ENCODE peak calls at places on chromosomes 3 and 15, in seven cellular contexts. One of them, this sample, is unnamed.

GRCh38 chr15:62850318-62850717 is 192.2 kb upstream of the TPM1 start:
- DNase-seq in tibial nerve: no peak
- DNase-seq in transverse colon: no peak
- DNase-seq in colonic mucosa: no peak
- DNase-seq in psoas muscle: no peak
- DNase-seq in body of pancreas: peak; percentile 68
- DNase-seq in fibroblast of lung: no peak
- DNase-seq in this sample: no peak

GRCh38 chr3:45760878-45761711 is 35.2 kb downstream of the SLC6A20 start:
- DNase-seq in tibial nerve: peak; percentile 18
- DNase-seq in transverse colon: peak; percentile 58
- DNase-seq in colonic mucosa: peak; percentile 51
- DNase-seq in psoas muscle: peak; percentile 80
- DNase-seq in body of pancreas: peak; percentile 62
- DNase-seq in fibroblast of lung: peak; percentile 76
- DNase-seq in this sample: peak; percentile 59

GRCh38 chr3:71989165-71989564 is 204.2 kb upstream of the PROK2 start:
- DNase-seq in tibial nerve: no peak
- DNase-seq in transverse colon: no peak
- DNase-seq in colonic mucosa: no peak
- DNase-seq in psoas muscle: no peak
- DNase-seq in body of pancreas: no peak
- DNase-seq in fibroblast of lung: peak; percentile 17
- DNase-seq in this sample: no peak

GRCh38 chr3:186589115-186589514 is 18.6 kb downstream of the DNAJB11 start:
- DNase-seq in tibial nerve: no peak
- DNase-seq in transverse colon: no peak
- DNase-seq in colonic mucosa: no peak
- DNase-seq in psoas muscle: no peak
- DNase-seq in body of pancreas: no peak
- DNase-seq in fibroblast of lung: peak; percentile 51
- DNase-seq in this sample: no peak

GRCh38 chr3:23302276-23302675 is 99.1 kb downstream of the UBE2E2 start:
- DNase-seq in tibial nerve: no peak
- DNase-seq in transverse colon: no peak
- DNase-seq in colonic mucosa: no peak
- DNase-seq in psoas muscle: no peak
- DNase-seq in body of pancreas: no peak
- DNase-seq in fibroblast of lung: peak; percentile 10
- DNase-seq in this sample: no peak

GRCh38 chr3:136476280-136476679 is 226.1 kb downstream of the PCCB start:
- DNase-seq in tibial nerve: no peak
- DNase-seq in transverse colon: no peak
- DNase-seq in colonic mucosa: no peak
- DNase-seq in psoas muscle: no peak
- DNase-seq in body of pancreas: no peak
- DNase-seq in fibroblast of lung: no peak
- DNase-seq in this sample: no peak

GRCh38 chr15:31329640-31330010 is 3.0 kb downstream of the KLF13 start:
- DNase-seq in tibial nerve: no peak
- DNase-seq in transverse colon: no peak
- DNase-seq in colonic mucosa: no peak
- DNase-seq in psoas muscle: peak; percentile 52
- DNase-seq in body of pancreas: no peak
- DNase-seq in fibroblast of lung: no peak
- DNase-seq in this sample: no peak

GRCh38 chr3:21621396-21621695 is 129.7 kb downstream of the ZNF385D start:
- DNase-seq in tibial nerve: no peak
- DNase-seq in transverse colon: no peak
- DNase-seq in colonic mucosa: no peak
- DNase-seq in psoas muscle: no peak
- DNase-seq in body of pancreas: no peak
- DNase-seq in fibroblast of lung: peak; percentile 81
- DNase-seq in this sample: no peak

GRCh38 chr15:55250951-55251350 is 38.7 kb downstream of the RAB27A start:
- DNase-seq in tibial nerve: no peak
- DNase-seq in transverse colon: no peak
- DNase-seq in colonic mucosa: no peak
- DNase-seq in psoas muscle: no peak
- DNase-seq in body of pancreas: no peak
- DNase-seq in fibroblast of lung: no peak
- DNase-seq in this sample: no peak

GRCh38 chr3:113214227-113214626 is 2.9 kb downstream of the BOC start:
- DNase-seq in tibial nerve: no peak
- DNase-seq in transverse colon: no peak
- DNase-seq in colonic mucosa: no peak
- DNase-seq in psoas muscle: no peak
- DNase-seq in body of pancreas: no peak
- DNase-seq in fibroblast of lung: no peak
- DNase-seq in this sample: no peak

GRCh38 chr3:113212155-113212844 is 943 bp downstream of the BOC start:
- DNase-seq in tibial nerve: no peak
- DNase-seq in transverse colon: no peak
- DNase-seq in colonic mucosa: no peak
- DNase-seq in psoas muscle: peak; percentile 73
- DNase-seq in body of pancreas: peak; percentile 34
- DNase-seq in fibroblast of lung: peak; percentile 29
- DNase-seq in this sample: no peak

GRCh38 chr3:113211370-113212154 is at the start of gene BOC:
- DNase-seq in tibial nerve: no peak
- DNase-seq in transverse colon: no peak
- DNase-seq in colonic mucosa: peak; percentile 20
- DNase-seq in psoas muscle: peak; percentile 65
- DNase-seq in body of pancreas: peak; percentile 67
- DNase-seq in fibroblast of lung: peak; percentile 52
- DNase-seq in this sample: no peak

GRCh38 chr3:113212845-113213375 is 1.6 kb downstream of the BOC start:
- DNase-seq in tibial nerve: no peak
- DNase-seq in transverse colon: no peak
- DNase-seq in colonic mucosa: no peak
- DNase-seq in psoas muscle: no peak
- DNase-seq in body of pancreas: no peak
- DNase-seq in fibroblast of lung: no peak
- DNase-seq in this sample: no peak

DNA sequence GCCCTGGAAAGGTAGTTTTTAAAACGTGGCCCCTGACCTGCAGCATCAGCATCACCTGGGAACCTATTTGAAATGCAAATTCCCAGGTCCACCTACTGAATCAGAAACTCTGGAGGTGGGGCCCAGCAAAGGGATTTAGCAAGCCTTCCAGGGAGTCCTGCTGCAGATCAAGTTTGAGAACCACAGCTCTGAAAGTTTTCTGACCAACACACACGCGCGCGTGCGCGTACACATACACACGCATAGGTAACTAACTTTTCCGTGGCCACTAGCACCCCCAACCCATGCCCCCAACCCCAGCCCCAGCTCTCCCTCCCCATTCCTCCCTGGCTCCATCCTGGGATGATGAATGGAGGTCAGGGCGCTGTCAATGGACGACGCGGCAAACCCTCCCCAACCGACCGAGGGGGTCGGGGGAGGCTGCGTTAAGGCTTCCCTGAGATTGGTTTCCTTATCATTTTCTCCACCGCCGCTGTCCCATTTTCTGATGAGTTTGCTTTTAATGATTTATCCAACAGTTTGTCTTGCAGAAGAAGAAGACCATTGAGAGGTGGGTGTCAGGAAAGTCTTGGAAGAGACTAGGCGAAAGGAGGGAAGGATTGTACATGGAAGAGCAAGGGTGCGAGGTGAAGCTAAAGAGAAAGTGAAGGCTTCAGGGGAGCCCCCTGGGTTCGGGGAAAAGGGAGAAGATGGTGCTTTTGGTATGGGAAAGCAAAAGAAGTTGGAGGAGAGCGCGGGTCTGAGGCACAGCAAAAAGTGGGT is 568 bp upstream of the BOC start:
- DNase-seq in tibial nerve: no peak
- DNase-seq in transverse colon: no peak
- DNase-seq in colonic mucosa: peak; percentile 19
- DNase-seq in psoas muscle: no peak
- DNase-seq in body of pancreas: peak; percentile 48
- DNase-seq in fibroblast of lung: no peak
- DNase-seq in this sample: no peak
- H3K27ac ChIP-seq in tibial nerve: peak overlapping the region; percentile 33
- H3K27ac ChIP-seq in transverse colon: peak overlapping the region; percentile 87
- H3K27ac ChIP-seq in colonic mucosa: peak overlapping the region; percentile 47
- H3K27ac ChIP-seq in psoas muscle: peak overlapping the region; percentile 46
- H3K27ac ChIP-seq in body of pancreas: peak overlapping the region; percentile 65
- H3K27ac ChIP-seq in fibroblast of lung: peak overlapping the region; percentile 34
- H3K27ac ChIP-seq in this sample: peak overlapping the region; percentile 82

GRCh38 chr15:87349181-87349580 is 907.4 kb downstream of the NTRK3 start:
- DNase-seq in tibial nerve: no peak
- DNase-seq in transverse colon: no peak
- DNase-seq in colonic mucosa: no peak
- DNase-seq in psoas muscle: no peak
- DNase-seq in body of pancreas: no peak
- DNase-seq in fibroblast of lung: peak; percentile 49
- DNase-seq in this sample: no peak
- H3K4me3 ChIP-seq in tibial nerve: no peak overlapping the region
- H3K4me3 ChIP-seq in transverse colon: no peak overlapping the region
- H3K4me3 ChIP-seq in colonic mucosa: no peak overlapping the region
- H3K4me3 ChIP-seq in psoas muscle: no peak overlapping the region
- H3K4me3 ChIP-seq in body of pancreas: no peak overlapping the region
- H3K4me3 ChIP-seq in fibroblast of lung: no peak overlapping the region
- H3K4me3 ChIP-seq in this sample: no peak overlapping the region

DNA sequence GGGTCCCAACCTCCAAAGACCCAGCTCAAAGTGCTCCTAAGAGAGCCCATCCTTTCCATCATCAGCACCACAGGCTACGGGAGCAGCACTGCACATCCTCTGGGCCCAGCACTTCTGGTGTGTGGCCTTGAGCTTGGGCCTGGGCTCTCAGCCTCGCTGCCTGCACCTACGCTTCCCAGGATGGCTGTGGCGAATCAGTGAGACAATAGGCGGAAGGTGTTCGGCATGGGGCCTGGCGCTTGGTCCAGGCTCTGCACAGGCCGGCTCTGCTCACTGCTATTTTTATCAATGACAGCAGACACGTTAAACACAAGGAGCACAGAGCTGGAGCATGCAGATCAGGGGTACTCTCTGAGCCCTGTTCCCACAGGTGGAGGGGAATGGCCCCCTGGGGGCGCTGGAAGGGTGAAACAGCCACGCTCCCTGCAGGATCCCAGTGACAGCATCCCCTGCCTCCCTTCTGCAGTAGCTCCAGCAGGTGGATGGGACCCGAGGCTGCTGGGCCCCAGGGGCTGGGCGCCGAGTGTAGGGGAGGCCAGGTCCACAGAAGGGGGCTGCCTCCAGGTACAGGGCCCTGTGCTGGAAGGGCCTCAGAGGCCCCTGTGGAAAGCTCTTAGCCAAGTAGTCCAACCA is 90.0 kb upstream of the RPL32 start:
- DNase-seq in tibial nerve: no peak
- DNase-seq in transverse colon: no peak
- DNase-seq in colonic mucosa: no peak
- DNase-seq in psoas muscle: peak; percentile 76
- DNase-seq in body of pancreas: no peak
- DNase-seq in fibroblast of lung: no peak
- DNase-seq in this sample: no peak
- H3K36me3 ChIP-seq in tibial nerve: peaks cover 10% of the 10 kb centered on the region
- H3K36me3 ChIP-seq in transverse colon: no peaks in the 10 kb centered on the region
- H3K36me3 ChIP-seq in colonic mucosa: no peaks in the 10 kb centered on the region
- H3K36me3 ChIP-seq in psoas muscle: peaks cover 14% of the 10 kb centered on the region
- H3K36me3 ChIP-seq in body of pancreas: peaks cover 4% of the 10 kb centered on the region
- H3K36me3 ChIP-seq in fibroblast of lung: peaks cover 5% of the 10 kb centered on the region
- H3K36me3 ChIP-seq in this sample: peaks cover 17% of the 10 kb centered on the region

GRCh38 chr15:90396321-90396720 is 8.3 kb downstream of the IQGAP1 start:
- DNase-seq in tibial nerve: no peak
- DNase-seq in transverse colon: no peak
- DNase-seq in colonic mucosa: no peak
- DNase-seq in psoas muscle: no peak
- DNase-seq in body of pancreas: no peak
- DNase-seq in fibroblast of lung: no peak
- DNase-seq in this sample: no peak
- H3K27ac ChIP-seq in tibial nerve: no peak overlapping the region
- H3K27ac ChIP-seq in transverse colon: no peak overlapping the region
- H3K27ac ChIP-seq in colonic mucosa: no peak overlapping the region
- H3K27ac ChIP-seq in psoas muscle: peak overlapping the region; percentile 96
- H3K27ac ChIP-seq in body of pancreas: no peak overlapping the region
- H3K27ac ChIP-seq in fibroblast of lung: no peak overlapping the region
- H3K27ac ChIP-seq in this sample: no peak overlapping the region

DNA sequence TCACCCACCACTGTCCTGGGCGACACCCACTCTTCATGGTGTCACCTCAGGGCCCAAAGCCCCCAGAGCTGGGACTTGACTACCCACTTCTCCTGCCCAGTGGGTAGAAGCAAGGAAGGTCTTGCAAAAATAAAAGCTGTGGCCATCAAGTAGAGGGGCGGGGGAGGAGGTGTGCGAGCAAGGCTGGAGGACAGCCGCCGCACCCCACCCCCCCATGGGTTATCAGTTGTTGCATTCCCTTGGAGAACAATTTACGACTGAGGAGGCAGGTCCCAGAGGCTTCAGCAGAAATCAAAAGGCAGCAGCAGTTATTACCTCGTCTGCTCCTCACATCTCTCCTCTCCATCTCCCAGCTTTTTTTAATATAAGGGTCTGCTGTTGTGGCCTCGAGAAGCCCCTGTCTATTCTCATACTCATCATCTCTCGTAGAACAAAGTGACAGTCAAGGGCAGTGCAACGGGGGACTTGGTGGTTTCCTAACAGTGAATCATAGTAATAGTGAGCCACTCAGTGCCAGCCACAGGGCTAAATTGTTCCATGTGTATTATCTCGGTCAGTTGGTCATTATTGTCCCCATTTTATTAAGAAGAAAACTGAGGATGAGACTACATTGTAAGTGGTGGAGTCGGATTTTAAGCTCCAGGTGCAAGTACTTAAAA is 116.4 kb downstream of the PDCD6IP start:
- DNase-seq in tibial nerve: no peak
- DNase-seq in transverse colon: no peak
- DNase-seq in colonic mucosa: no peak
- DNase-seq in psoas muscle: no peak
- DNase-seq in body of pancreas: no peak
- DNase-seq in fibroblast of lung: no peak
- DNase-seq in this sample: no peak
- H3K4me3 ChIP-seq in tibial nerve: no peak overlapping the region
- H3K4me3 ChIP-seq in transverse colon: no peak overlapping the region
- H3K4me3 ChIP-seq in colonic mucosa: no peak overlapping the region
- H3K4me3 ChIP-seq in psoas muscle: no peak overlapping the region
- H3K4me3 ChIP-seq in body of pancreas: no peak overlapping the region
- H3K4me3 ChIP-seq in fibroblast of lung: no peak overlapping the region
- H3K4me3 ChIP-seq in this sample: no peak overlapping the region

GRCh38 chr15:25090073-25090733 is 135.4 kb downstream of the SNRPN start:
- DNase-seq in tibial nerve: no peak
- DNase-seq in transverse colon: no peak
- DNase-seq in colonic mucosa: no peak
- DNase-seq in psoas muscle: no peak
- DNase-seq in body of pancreas: no peak
- DNase-seq in fibroblast of lung: no peak
- DNase-seq in this sample: peak; percentile 47
- H3K36me3 ChIP-seq in tibial nerve: peaks cover 60% of the 10 kb centered on the region
- H3K36me3 ChIP-seq in transverse colon: no peaks in the 10 kb centered on the region
- H3K36me3 ChIP-seq in colonic mucosa: no peaks in the 10 kb centered on the region
- H3K36me3 ChIP-seq in psoas muscle: peaks cover 79% of the 10 kb centered on the region
- H3K36me3 ChIP-seq in body of pancreas: peaks cover 52% of the 10 kb centered on the region
- H3K36me3 ChIP-seq in fibroblast of lung: peaks cover 4% of the 10 kb centered on the region
- H3K36me3 ChIP-seq in this sample: peaks cover 95% of the 10 kb centered on the region